ENCODE peak calls at places on chromosomes 4 and X, in four cellular contexts. G is amniotic stem cell; C is activated CD4-positive, alpha-beta T cell treated with anti-CD3 and anti-CD28 coated beads, Interleukin-2, amount 50 U/mL, for 1 hour; Q is H9. M is an unnamed sample.

GRCh38 chrX:150225756-150226155 is 137.4 kb upstream of the MAMLD1 start:
- DNase-seq in G (no peak), Q (peak; percentile 43), C (no peak), M (no peak)

GRCh38 chrX:137432609-137433008 is 133.3 kb upstream of the ZIC3 start:
- DNase-seq in G (no peak), Q (peak; percentile 61), C (no peak), M (no peak)

GRCh38 chr4:180668732-180669131 is 1574.5 kb upstream of the TENM3 start:
- DNase-seq in C (no peak), G (no peak), Q (no peak), M (no peak)

GRCh38 chr4:85823295-85823694 is 348.3 kb downstream of the ARHGAP24 start:
- DNase-seq in G (no peak), Q (peak; percentile 33), C (no peak), M (no peak)

GRCh38 chr4:22191565-22192301 is 243.2 kb upstream of the KCNIP4 start:
- DNase-seq in G (no peak), C (no peak), Q (no peak), M (no peak)

GRCh38 chr4:149964001-149964400 is 114.2 kb upstream of the DCLK2 start:
- DNase-seq in G (no peak), C (no peak), Q (no peak), M (no peak)

GRCh38 chr4:76197971-76198410 is 15.6 kb downstream of the SCARB2 start:
- DNase-seq in G (peak; percentile 25), Q (no peak), C (no peak), M (no peak)

GRCh38 chr4:2931765-2932560 is 31.2 kb downstream of the NOP14 start:
- DNase-seq in C (peak; percentile 47), Q (peak; percentile 71), G (no peak), M (no peak)

GRCh38 chrX:133511041-133511440 is 95.8 kb upstream of the GPC4 start:
- DNase-seq in Q (no peak), G (no peak), C (no peak), M (no peak)

GRCh38 chr4:7367894-7368293 is 66.8 kb downstream of the PSAPL1 start:
- DNase-seq in G (no peak), Q (no peak), C (no peak), M (no peak)

GRCh38 chrX:110667706-110668105 is 127.9 kb downstream of the CHRDL1 start:
- DNase-seq in Q (peak; percentile 88), C (no peak), G (no peak), M (no peak)

GRCh38 chr4:30753316-30753715 is 33.1 kb downstream of the PCDH7 start:
- DNase-seq in Q (no peak), G (peak; percentile 10), C (no peak), M (no peak)

GRCh38 chr4:102623622-102624021 is 122.5 kb downstream of the NFKB1 start:
- DNase-seq in G (no peak), Q (peak; percentile 41), C (no peak), M (no peak)

GRCh38 chr4:128349921-128350320 is 62.3 kb upstream of the PGRMC2 start:
- DNase-seq in Q (peak; percentile 39), G (no peak), C (no peak), M (no peak)

GRCh38 chr4:107913283-107913899 is 18.0 kb upstream of the CYP2U1 start:
- DNase-seq in G (peak; percentile 58), C (no peak), Q (no peak), M (peak; percentile 56)

GRCh38 chr4:177718514-177718913 is 276.3 kb upstream of the AGA start:
- DNase-seq in C (no peak), G (no peak), Q (no peak), M (no peak)

GRCh38 chr4:168731006-168731636 is 234.3 kb downstream of the PALLD start:
- DNase-seq in C (no peak), Q (no peak), G (no peak), M (no peak)

GRCh38 chrX:151735219-151735618 is 673 bp downstream of the CNGA2 start:
- DNase-seq in G (no peak), C (no peak), Q (no peak), M (no peak)

GRCh38 chr4:88623097-88623496 is 30.8 kb downstream of the HERC3 start:
- DNase-seq in C (no peak), Q (no peak), G (peak; percentile 80), M (peak; percentile 78)

GRCh38 chr4:680931-681645 is 6.7 kb downstream of the MYL5 start:
- DNase-seq in C (peak; percentile 33), G (no peak), Q (peak; percentile 77), M (no peak)

GRCh38 chr4:30769093-30769492 is 48.9 kb downstream of the PCDH7 start:
- DNase-seq in G (no peak), C (no peak), Q (no peak), M (no peak)

GRCh38 chrX:84216406-84216805 is 28.4 kb upstream of the RPS6KA6 start:
- DNase-seq in C (no peak), G (no peak), Q (no peak), M (no peak)

GRCh38 chr4:124640037-124640730 is 72.3 kb downstream of the ANKRD50 start:
- DNase-seq in G (no peak), Q (no peak), C (no peak), M (peak; percentile 58)

GRCh38 chr4:3267576-3268394 is 18.8 kb downstream of the MSANTD1 start:
- DNase-seq in G (no peak), C (no peak), Q (no peak), M (no peak)

GRCh38 chr4:80071643-80072606 is 1.1 kb downstream of the ANTXR2 start:
- DNase-seq in C (peak; percentile 56), G (no peak), Q (peak; percentile 73), M (no peak)

GRCh38 chr4:1598641-1599481 is 85.3 kb downstream of the FAM53A start:
- DNase-seq in Q (no peak), C (no peak), G (no peak), M (no peak)

GRCh38 chrX:45745479-45745878 is 544.8 kb upstream of the DIPK2B start:
- DNase-seq in C (no peak), Q (no peak), G (no peak), M (no peak)

GRCh38 chrX:140608111-140608510 is 101.4 kb upstream of the LINC00632 start:
- DNase-seq in C (no peak), Q (peak; percentile 30), G (no peak), M (no peak)

GRCh38 chrX:54288989-54289388 is 68.9 kb downstream of the WNK3 start:
- DNase-seq in Q (no peak), G (no peak), C (no peak), M (no peak)

GRCh38 chrX:39450578-39450977 is 647.2 kb downstream of the BCOR start:
- DNase-seq in C (peak; percentile 5), G (no peak), Q (no peak), M (no peak)

GRCh38 chrX:139533444-139533843 is 2.9 kb downstream of the F9 start:
- DNase-seq in C (no peak), Q (no peak), G (no peak), M (no peak)

GRCh38 chr4:103895876-103896465 is 176.2 kb upstream of the TACR3 start:
- DNase-seq in C (no peak), Q (no peak), G (no peak), M (no peak)

GRCh38 chrX:23989689-23990088 is 37.3 kb downstream of the KLHL15 start:
- DNase-seq in Q (no peak), C (no peak), G (no peak), M (no peak)

GRCh38 chrX:133297284-133297683 is 79.1 kb upstream of the TFDP3 start:
- DNase-seq in G (peak; percentile 44), C (no peak), Q (no peak), M (no peak)

GRCh38 chrX:10001496-10001895 is 34.3 kb downstream of the CLDN34 start:
- DNase-seq in G (no peak), Q (no peak), C (no peak), M (no peak)

M was measured in HS-27A.